ENCODE peak calls at places on chromosome 20, in ten cellular contexts. O is uterus, D is Karpas-422, W is spleen, Z is heart right ventricle, X is A549, L is hepatocyte, N is heart left ventricle, U is kidney, J is tibial artery. F is an unnamed sample. For H3K4me1, the result is how much of the 10 kb centered on the place peaks cover.

GRCh38 chr20:19070681-19071441 is 141.6 kb upstream of the SLC24A3 start:
- DNase-seq in O (no peak), D (peak), W (no peak), Z (no peak), X (no peak), L (no peak), N (no peak), U (no peak), J (no peak), F (no peak)

GRCh38 chr20:62444286-62444685 is 16.9 kb upstream of the RBBP8NL start:
- DNase-seq in O (no peak), D (no peak), W (no peak), Z (no peak), X (no peak), L (no peak), N (no peak), U (no peak), J (no peak), F (no peak)

GRCh38 chr20:59207742-59208357 is 44.2 kb downstream of the ZNF831 start:
- DNase-seq in O (no peak), D (peak), W (peak), Z (peak), X (peak), L (peak), N (peak), U (peak), J (no peak), F (peak)

GRCh38 chr20:17775600-17775999 is 75.8 kb downstream of the BANF2 start:
- DNase-seq in O (no peak), D (no peak), W (no peak), Z (no peak), X (no peak), L (no peak), N (no peak), U (no peak), J (no peak), F (no peak)

GRCh38 chr20:10504893-10505292 is 69.8 kb downstream of the SLX4IP start:
- DNase-seq in O (peak), D (no peak), W (no peak), Z (no peak), X (no peak), L (peak), N (no peak), U (no peak), J (no peak), F (no peak)

GRCh38 chr20:9741996-9742395 is 96.9 kb downstream of the PAK5 start:
- DNase-seq in O (no peak), D (no peak), W (no peak), Z (no peak), X (no peak), L (no peak), N (no peak), U (no peak), J (no peak), F (no peak)

GRCh38 chr20:11387189-11387754 is 530.4 kb upstream of the BTBD3 start:
- DNase-seq in O (peak), D (no peak), W (no peak), Z (no peak), X (peak), L (no peak), N (no peak), U (no peak), J (no peak), F (no peak)

GRCh38 chr20:35908007-35908406 is 46.3 kb downstream of the SCAND1 start:
- DNase-seq in O (no peak), D (no peak), W (no peak), Z (no peak), X (no peak), L (no peak), N (no peak), U (no peak), J (no peak), F (no peak)

GRCh38 chr20:8389381-8390368 is 257.6 kb downstream of the PLCB1 start:
- DNase-seq in O (no peak), D (peak), W (no peak), Z (no peak), X (peak), L (peak), N (no peak), U (no peak), J (no peak), F (no peak)

GRCh38 chr20:52529856-52530255 is 338.3 kb upstream of the ZFP64 start:
- DNase-seq in O (no peak), D (no peak), W (no peak), Z (no peak), X (no peak), L (no peak), N (no peak), U (no peak), J (no peak), F (no peak)

GRCh38 chr20:60191014-60191413 is 232.8 kb downstream of the CDH26 start:
- DNase-seq in O (no peak), D (no peak), W (no peak), Z (no peak), X (no peak), L (no peak), N (no peak), U (no peak), J (no peak), F (no peak)

GRCh38 chr20:956330-956951 is 40.3 kb upstream of the ANGPT4 start:
- DNase-seq in O (peak), D (peak), W (peak), Z (peak), X (peak), L (peak), N (peak), U (peak), J (peak), F (peak)

GRCh38 chr20:51715873-51716215 is 52.3 kb downstream of the ATP9A start:
- DNase-seq in O (no peak), D (no peak), W (no peak), Z (no peak), X (no peak), L (no peak), N (no peak), U (no peak), J (no peak), F (no peak)

GRCh38 chr20:4069741-4070140 is 54.4 kb upstream of the RNF24 start:
- DNase-seq in O (no peak), D (no peak), W (peak), Z (no peak), X (no peak), L (no peak), N (no peak), U (no peak), J (peak), F (no peak)

GRCh38 chr20:40017765-40018164 is 671.3 kb downstream of the MAFB start:
- DNase-seq in O (no peak), D (no peak), W (no peak), Z (no peak), X (no peak), L (no peak), N (no peak), U (no peak), J (no peak), F (no peak)

GRCh38 chr20:23403721-23404120 is 17.6 kb downstream of the NAPB start:
- DNase-seq in O (no peak), D (no peak), W (no peak), Z (no peak), X (no peak), L (peak), N (no peak), U (no peak), J (no peak), F (no peak)

GRCh38 chr20:4052554-4052953 is 37.2 kb upstream of the RNF24 start:
- DNase-seq in O (no peak), D (no peak), W (no peak), Z (no peak), X (no peak), L (no peak), N (no peak), U (no peak), J (no peak), F (no peak)

GRCh38 chr20:13034115-13034514 is 25.3 kb downstream of the SPTLC3 start:
- DNase-seq in O (no peak), D (no peak), W (no peak), Z (no peak), X (no peak), L (no peak), N (no peak), U (no peak), J (no peak), F (no peak)

GRCh38 chr20:32965581-32966373 is 38.5 kb downstream of the SUN5 start:
- DNase-seq in O (no peak), D (no peak), W (peak), Z (no peak), X (no peak), L (no peak), N (no peak), U (peak), J (peak), F (no peak)

DNA sequence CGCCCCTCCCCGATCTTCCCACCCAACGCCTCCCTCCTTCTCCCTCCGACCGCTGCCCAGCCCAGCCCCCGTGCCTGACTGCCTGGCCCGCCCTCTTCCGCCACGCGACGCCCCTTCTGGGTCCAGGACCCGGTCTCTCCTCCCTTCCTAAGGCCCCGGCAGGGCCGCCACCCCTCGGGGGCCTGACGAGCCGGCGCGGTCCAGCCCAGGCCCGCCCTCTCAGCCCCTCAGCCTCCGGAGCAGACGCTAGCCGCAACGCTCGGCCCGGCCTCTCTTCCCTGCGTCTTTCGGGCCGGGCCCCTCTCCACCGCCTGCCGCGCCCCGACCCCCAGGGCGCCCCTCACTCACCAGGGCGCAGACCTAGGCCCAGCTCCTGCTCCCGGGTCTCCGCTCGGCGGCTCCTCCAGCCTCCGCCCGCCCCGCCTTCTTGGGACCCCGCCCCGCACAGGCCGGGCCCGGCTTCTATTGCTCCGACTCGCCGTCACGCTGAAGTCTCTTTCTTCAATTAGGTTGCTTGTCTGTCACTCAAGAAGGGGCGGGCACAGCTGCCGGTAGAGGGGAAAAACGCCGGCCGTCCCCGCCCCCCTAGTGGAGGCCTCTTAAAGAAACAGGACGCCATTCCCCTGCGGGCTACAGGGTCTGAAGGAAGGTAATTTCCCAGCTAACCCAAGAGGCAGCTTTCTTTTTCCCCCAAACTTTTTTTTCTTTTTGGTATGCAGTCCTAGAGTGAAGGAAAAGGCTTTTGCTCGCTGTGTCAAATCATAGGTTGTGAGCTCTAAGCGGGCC is at the start of gene ELMO2:
- DNase-seq in O (peak), D (peak), W (peak), Z (peak), X (peak), L (peak), N (peak), U (peak), J (peak), F (peak)
- H3K4me1 ChIP-seq in O (under half), D (half or more), W (half or more), Z (half or more), X (under half), L (under half), N (under half), U (under half), J (half or more), F (half or more)

GRCh38 chr20:37925265-37926165 is 22.6 kb downstream of the VSTM2L start:
- DNase-seq in O (no peak), D (no peak), W (no peak), Z (no peak), X (no peak), L (no peak), N (no peak), U (no peak), J (no peak), F (no peak)
- H3K27ac ChIP-seq in O (no peak), D (no peak), W (no peak), Z (no peak), X (no peak), L (no peak), N (no peak), U (no peak), J (no peak), F (no peak)

DNA sequence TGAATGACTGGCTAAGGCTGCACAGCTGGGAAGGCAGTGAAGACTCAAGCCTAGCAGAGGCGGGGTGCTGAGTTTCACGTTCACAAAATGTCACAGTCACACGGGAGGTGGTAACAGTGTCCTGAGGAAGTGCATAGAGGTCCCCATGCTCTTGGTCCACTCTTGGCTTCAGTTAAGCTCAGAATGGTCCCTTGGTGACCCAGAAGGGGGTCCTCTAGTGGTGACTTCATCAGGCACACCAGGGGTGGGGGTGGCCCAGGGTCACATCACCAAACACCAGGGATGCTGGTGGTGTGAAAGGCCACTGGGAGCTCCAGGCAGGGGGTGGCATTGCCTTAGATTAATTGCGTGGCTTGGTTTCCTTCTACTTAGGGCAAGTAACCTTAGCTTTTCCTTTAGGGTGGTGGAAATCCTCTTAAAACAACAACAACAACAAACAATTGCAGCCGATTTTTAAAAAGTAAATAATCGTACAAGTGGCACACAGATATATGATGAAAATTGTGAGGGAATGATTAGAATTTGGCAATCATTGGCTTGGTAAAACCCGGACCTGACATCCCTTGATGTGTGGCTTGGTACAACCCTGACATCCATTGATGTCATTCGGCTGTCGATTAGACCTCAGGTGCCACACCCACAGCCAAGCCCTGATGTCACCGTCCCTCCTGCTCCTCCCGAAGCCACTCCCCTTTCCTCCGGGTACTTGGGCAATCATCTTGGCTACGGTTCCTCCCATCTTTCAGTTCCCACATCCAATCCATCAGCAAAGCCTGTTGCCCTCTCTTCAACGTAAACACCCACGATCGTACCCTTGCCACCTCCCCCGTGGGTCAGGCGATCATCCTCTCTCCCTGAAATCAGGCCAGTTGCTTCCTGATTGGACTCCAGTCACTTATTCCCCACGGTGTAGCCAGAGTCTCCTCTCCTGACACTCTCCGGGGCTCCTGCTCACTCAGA is 44.8 kb downstream of the SULF2 start:
- DNase-seq in O (no peak), D (no peak), W (peak), Z (no peak), X (peak), L (no peak), N (no peak), U (peak), J (no peak), F (no peak)
- H3K4me3 ChIP-seq in O (no peak), D (no peak), W (no peak), Z (no peak), X (peak), L (no peak), N (no peak), U (no peak), J (no peak), F (no peak)

GRCh38 chr20:31711416-31712111 is 11.1 kb downstream of the BCL2L1 start:
- DNase-seq in O (no peak), D (no peak), W (no peak), Z (no peak), X (no peak), L (no peak), N (no peak), U (no peak), J (no peak), F (no peak)

GRCh38 chr20:31710423-31711250 is 12.0 kb downstream of the BCL2L1 start:
- DNase-seq in O (no peak), D (no peak), W (no peak), Z (no peak), X (no peak), L (no peak), N (peak), U (no peak), J (no peak), F (no peak)

GRCh38 chr20:31707994-31708744 is 14.5 kb downstream of the BCL2L1 start:
- DNase-seq in O (no peak), D (no peak), W (peak), Z (peak), X (no peak), L (peak), N (peak), U (no peak), J (peak), F (no peak)

GRCh38 chr20:31708839-31709534 is 13.7 kb downstream of the BCL2L1 start:
- DNase-seq in O (no peak), D (no peak), W (peak), Z (no peak), X (no peak), L (peak), N (no peak), U (no peak), J (no peak), F (no peak)

DNA sequence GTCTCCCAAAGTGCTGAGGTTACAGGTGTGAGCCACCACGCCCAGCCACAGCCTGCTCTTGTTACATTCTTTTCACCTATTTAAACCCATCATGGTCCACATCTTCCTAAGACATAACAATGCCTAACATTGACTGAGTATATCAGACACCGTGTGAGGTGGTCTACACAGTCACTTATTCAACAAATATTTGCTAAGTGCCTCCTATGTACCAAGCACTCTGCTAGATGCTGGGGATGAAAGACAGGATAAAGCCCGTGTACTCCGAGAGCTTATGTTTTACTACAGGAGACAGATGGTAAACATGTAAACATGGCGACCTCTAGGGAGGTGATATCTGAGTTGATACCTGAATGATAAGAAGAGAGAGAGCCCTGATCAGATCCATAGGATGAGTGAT is 12.7 kb downstream of the BCL2L1 start:
- DNase-seq in O (no peak), D (no peak), W (no peak), Z (no peak), X (no peak), L (no peak), N (no peak), U (no peak), J (no peak), F (no peak)
- H3K4me1 ChIP-seq in O (under half), D (under half), W (half or more), Z (half or more), X (half or more), L (half or more), N (half or more), U (half or more), J (half or more), F (under half)

GRCh38 chr20:36941403-36941835 is 10.1 kb downstream of the SAMHD1 start:
- DNase-seq in O (no peak), D (no peak), W (no peak), Z (no peak), X (no peak), L (no peak), N (no peak), U (no peak), J (no peak), F (no peak)

GRCh38 chr20:36932476-36933426 is 18.8 kb downstream of the SAMHD1 start:
- DNase-seq in O (no peak), D (no peak), W (peak), Z (no peak), X (no peak), L (no peak), N (no peak), U (no peak), J (no peak), F (no peak)

GRCh38 chr20:36936341-36936740 is 15.2 kb downstream of the SAMHD1 start:
- DNase-seq in O (no peak), D (no peak), W (peak), Z (no peak), X (no peak), L (no peak), N (no peak), U (no peak), J (peak), F (no peak)
- H3K27ac ChIP-seq in O (peak), D (no peak), W (no peak), Z (no peak), X (no peak), L (no peak), N (no peak), U (no peak), J (peak), F (peak)

GRCh38 chr20:44773070-44773829 is 27.6 kb downstream of the KCNK15 start:
- DNase-seq in O (no peak), D (no peak), W (peak), Z (no peak), X (no peak), L (no peak), N (no peak), U (no peak), J (no peak), F (no peak)
- H3K4me3 ChIP-seq in O (no peak), D (no peak), W (no peak), Z (no peak), X (no peak), L (no peak), N (no peak), U (no peak), J (no peak), F (no peak)

GRCh38 chr20:38116409-38117165 is 48.5 kb downstream of the TGM2 start:
- DNase-seq in O (no peak), D (no peak), W (no peak), Z (no peak), X (no peak), L (no peak), N (no peak), U (no peak), J (no peak), F (no peak)
- H3K4me1 ChIP-seq in O (under half), D (under half), W (under half), Z (under half), X (under half), L (under half), N (under half), U (under half), J (under half), F (under half)

GRCh38 chr20:63856111-63856511 is 5.2 kb upstream of the ABHD16B start:
- DNase-seq in O (no peak), D (no peak), W (peak), Z (no peak), X (no peak), L (no peak), N (peak), U (no peak), J (no peak), F (no peak)

GRCh38 chr20:63855363-63856110 is 5.8 kb upstream of the ABHD16B start:
- DNase-seq in O (no peak), D (no peak), W (peak), Z (no peak), X (no peak), L (no peak), N (peak), U (peak), J (no peak), F (no peak)

GRCh38 chr20:63850689-63851547 is 10.4 kb upstream of the ABHD16B start:
- DNase-seq in O (no peak), D (no peak), W (no peak), Z (no peak), X (no peak), L (no peak), N (no peak), U (no peak), J (no peak), F (no peak)

GRCh38 chr20:63854766-63855362 is 6.4 kb upstream of the ABHD16B start:
- DNase-seq in O (peak), D (no peak), W (peak), Z (peak), X (no peak), L (no peak), N (peak), U (peak), J (no peak), F (no peak)

GRCh38 chr20:63854069-63854765 is 7.1 kb upstream of the ABHD16B start:
- DNase-seq in O (no peak), D (no peak), W (peak), Z (peak), X (no peak), L (no peak), N (peak), U (peak), J (no peak), F (no peak)
- H3K27ac ChIP-seq in O (peak), D (no peak), W (peak), Z (peak), X (peak), L (no peak), N (peak), U (peak), J (no peak), F (no peak)

GRCh38 chr20:50320910-50321796 is 130.5 kb downstream of the CEBPB start:
- DNase-seq in O (peak), D (no peak), W (peak), Z (peak), X (peak), L (peak), N (peak), U (peak), J (peak), F (no peak)
- H3K4me3 ChIP-seq in O (peak), D (no peak), W (peak), Z (no peak), X (peak), L (no peak), N (no peak), U (no peak), J (peak), F (no peak)